ENCODE peak calls at places on chromosomes 3 and 15, in five cellular contexts. M is iris pigment epithelial cell, K is T-helper 2 cell, B is NCI-H1092 treated with DMSO at 0.1 percent for 48 hours, W is astrocyte of the hippocampus. L is an unnamed sample.

GRCh38 chr15:62560943-62561571 is 396.0 kb upstream of the C2CD4B start:
- DNase-seq in K (no peak), B (no peak), M (no peak), W (no peak), L (no peak)

GRCh38 chr3:89375451-89375850 is 268.0 kb downstream of the EPHA3 start:
- DNase-seq in K (no peak), M (no peak), W (peak; percentile 11), B (no peak), L (no peak)

GRCh38 chr3:58564054-58564453 is 13.1 kb downstream of the FAM107A start:
- DNase-seq in B (no peak), W (no peak), M (no peak), K (no peak), L (no peak)

GRCh38 chr15:80468776-80469175 is 64.6 kb downstream of the ARNT2 start:
- DNase-seq in B (no peak), W (no peak), M (no peak), K (no peak), L (no peak)

GRCh38 chr3:16788440-16789057 is 96.2 kb upstream of the PLCL2 start:
- DNase-seq in K (no peak), W (no peak), M (no peak), B (no peak), L (no peak)

GRCh38 chr15:39580630-39581500 is at the start of gene THBS1:
- DNase-seq in B (no peak), K (no peak), W (peak; percentile 99), M (peak; percentile 92), L (peak; percentile 94)

GRCh38 chr3:141063831-141064230 is 12.7 kb downstream of the SPSB4 start:
- DNase-seq in W (no peak), K (no peak), B (no peak), M (no peak), L (no peak)

GRCh38 chr3:130900959-130901358 is 7.1 kb downstream of the ATP2C1 start:
- DNase-seq in W (peak; percentile 47), K (no peak), B (no peak), M (peak; percentile 31), L (no peak)

GRCh38 chr15:81277851-81278250 is 46.1 kb downstream of the STARD5 start:
- DNase-seq in W (no peak), M (no peak), K (no peak), B (no peak), L (no peak)

GRCh38 chr3:54939591-54940300 is 11.9 kb upstream of the LRTM1 start:
- DNase-seq in B (no peak), K (no peak), M (peak; percentile 36), W (peak; percentile 23), L (peak; percentile 5)

GRCh38 chr3:195105389-195105788 is 165.6 kb downstream of the XXYLT1 start:
- DNase-seq in W (no peak), B (no peak), M (no peak), K (no peak), L (no peak)

GRCh38 chr3:61483997-61484396 is 77.4 kb upstream of the PTPRG start:
- DNase-seq in B (no peak), W (no peak), K (no peak), M (no peak), L (no peak)

GRCh38 chr3:104750581-104750980 is 616.1 kb upstream of the ALCAM start:
- DNase-seq in M (peak; percentile 31), W (no peak), K (no peak), B (no peak), L (no peak)

GRCh38 chr3:55683666-55684270 is 196.7 kb upstream of the WNT5A start:
- DNase-seq in B (no peak), M (peak; percentile 31), K (no peak), W (no peak), L (peak; percentile 4)

GRCh38 chr3:197309528-197310361 is 11.3 kb upstream of the DLG1 start:
- DNase-seq in B (no peak), W (peak; percentile 93), M (peak; percentile 96), K (no peak), L (peak; percentile 87)

GRCh38 chr15:80228959-80229610 is 22.9 kb downstream of the CTXND1 start:
- DNase-seq in B (no peak), K (no peak), M (peak; percentile 35), W (peak; percentile 61), L (peak; percentile 26)

GRCh38 chr15:87689716-87690115 is 566.8 kb downstream of the NTRK3 start:
- DNase-seq in B (no peak), K (no peak), W (no peak), M (no peak), L (no peak)

GRCh38 chr3:134600166-134600670 is 50.6 kb downstream of the KY start:
- DNase-seq in W (peak; percentile 33), B (no peak), M (peak; percentile 68), K (no peak), L (no peak)

GRCh38 chr15:36917411-36918267 is 182.7 kb downstream of the MEIS2 start:
- DNase-seq in M (no peak), B (no peak), K (no peak), W (no peak), L (no peak)

GRCh38 chr3:187567026-187567425 is 103.2 kb downstream of the SST start:
- DNase-seq in K (no peak), B (no peak), M (peak; percentile 63), W (peak; percentile 51), L (no peak)

GRCh38 chr15:90598053-90598577 is 68.4 kb downstream of the CRTC3 start:
- DNase-seq in W (no peak), M (peak; percentile 39), K (no peak), B (no peak), L (no peak)

GRCh38 chr3:40930131-40930538 is 269.2 kb upstream of the CTNNB1 start:
- DNase-seq in K (no peak), M (no peak), B (no peak), W (no peak), L (peak; percentile 16)

GRCh38 chr3:30154853-30155252 is 451.5 kb upstream of the TGFBR2 start:
- DNase-seq in B (no peak), K (no peak), W (no peak), M (no peak), L (no peak)

GRCh38 chr3:113594066-113594465 is 61.7 kb downstream of the SIDT1 start:
- DNase-seq in M (no peak), W (no peak), B (peak; percentile 31), K (no peak), L (no peak)

GRCh38 chr3:129068291-129068886 is 7.8 kb downstream of the GP9 start:
- DNase-seq in M (peak; percentile 24), W (peak; percentile 39), K (no peak), B (no peak), L (no peak)

GRCh38 chr3:156304406-156304805 is 184.0 kb downstream of the KCNAB1 start:
- DNase-seq in W (peak; percentile 80), M (peak; percentile 65), B (no peak), K (no peak), L (peak; percentile 20)

GRCh38 chr15:55564347-55565145 is 23.6 kb downstream of the PYGO1 start:
- DNase-seq in M (no peak), W (no peak), B (no peak), K (no peak), L (no peak)

GRCh38 chr3:64612916-64613526 is 74.8 kb downstream of the ADAMTS9 start:
- DNase-seq in W (peak; percentile 14), B (no peak), M (no peak), K (no peak), L (peak; percentile 3)

GRCh38 chr3:45772341-45773035 is 23.8 kb downstream of the SLC6A20 start:
- DNase-seq in M (no peak), K (no peak), B (no peak), W (no peak), L (no peak)

GRCh38 chr15:65893060-65893459 is 23.8 kb downstream of the RAB11A start:
- DNase-seq in B (no peak), K (no peak), M (no peak), W (no peak), L (no peak)

GRCh38 chr15:66076591-66077319 is 176.8 kb downstream of the MEGF11 start:
- DNase-seq in B (no peak), M (no peak), K (no peak), W (no peak), L (no peak)

GRCh38 chr3:158233791-158234190 is 123.9 kb downstream of the RSRC1 start:
- DNase-seq in K (no peak), M (no peak), B (no peak), W (no peak), L (no peak)

GRCh38 chr3:140823106-140823505 is 118.5 kb upstream of the SLC25A36 start:
- DNase-seq in M (no peak), B (no peak), W (no peak), K (no peak), L (no peak)

GRCh38 chr15:44381223-44381622 is 46.2 kb upstream of the CTDSPL2 start:
- DNase-seq in B (no peak), K (no peak), M (peak; percentile 27), W (no peak), L (no peak)

GRCh38 chr3:53149006-53149690 is 11.9 kb upstream of the PRKCD start:
- DNase-seq in W (no peak), B (no peak), M (no peak), K (no peak), L (no peak)

GRCh38 chr3:66179813-66180212 is 41.0 kb upstream of the SLC25A26 start:
- DNase-seq in B (no peak), W (no peak), K (no peak), M (peak; percentile 40), L (peak; percentile 7)

GRCh38 chr3:171284308-171285075 is 175.7 kb downstream of the TNIK start:
- DNase-seq in K (no peak), B (no peak), W (peak; percentile 95), M (peak; percentile 98), L (peak; percentile 96)

GRCh38 chr3:15206662-15207576 is 873 bp downstream of the CAPN7 start:
- DNase-seq in K (no peak), B (no peak), W (peak; percentile 47), M (peak; percentile 52), L (peak; percentile 15)